ENCODE peak calls at places on chromosomes 3 and 15, in four cellular contexts. W is H1, M is GM12878, E is HepG2. T is an unnamed sample.

GRCh38 chr3:12986986-12987385 is 86.2 kb downstream of the IQSEC1 start:
- DNase-seq in M (no peak), E (no peak), W (no peak), T (no peak)

GRCh38 chr3:167887096-167887495 is 151.6 kb downstream of the SERPINI1 start:
- DNase-seq in M (no peak), W (no peak), E (peak; percentile 23), T (no peak)

GRCh38 chr15:43465105-43465504 is 27.9 kb downstream of the TP53BP1 start:
- DNase-seq in E (no peak), W (no peak), M (no peak), T (no peak)

GRCh38 chr3:112579232-112579631 is 17.4 kb downstream of the SLC35A5 start:
- DNase-seq in E (no peak), W (no peak), M (no peak), T (no peak)

GRCh38 chr15:60340207-60340921 is 57.4 kb downstream of the ANXA2 start:
- DNase-seq in E (peak; percentile 31), M (no peak), W (no peak), T (no peak)

GRCh38 chr15:44414001-44414400 is 13.4 kb upstream of the CTDSPL2 start:
- DNase-seq in E (no peak), M (no peak), W (no peak), T (no peak)

GRCh38 chr3:133527306-133527705 is 46.2 kb upstream of the CDV3 start:
- DNase-seq in M (no peak), W (no peak), E (no peak), T (no peak)

GRCh38 chr15:101542306-101543025 is 53.0 kb upstream of the PCSK6 start:
- DNase-seq in E (no peak), W (no peak), M (no peak), T (no peak)

GRCh38 chr3:75042941-75043340 is 428.5 kb upstream of the CNTN3 start:
- DNase-seq in M (no peak), E (no peak), W (peak; percentile 47), T (peak; percentile 30)

GRCh38 chr3:168249048-168249538 is 153.4 kb upstream of the GOLIM4 start:
- DNase-seq in M (no peak), W (no peak), E (no peak), T (no peak)

GRCh38 chr3:177286034-177286433 is 88.8 kb upstream of the TBL1XR1 start:
- DNase-seq in M (no peak), W (no peak), E (peak; percentile 91), T (no peak)

GRCh38 chr3:37907906-37908305 is 46.2 kb downstream of the CTDSPL start:
- DNase-seq in W (no peak), E (peak; percentile 95), M (peak; percentile 84), T (no peak)

GRCh38 chr15:44286814-44287555 is 1.5 kb upstream of the GOLM2 start:
- DNase-seq in W (no peak), M (no peak), E (no peak), T (no peak)

GRCh38 chr15:31824009-31824408 is 206.3 kb upstream of the CHRNA7 start:
- DNase-seq in E (no peak), W (no peak), M (no peak), T (no peak)

GRCh38 chr3:189766416-189766815 is 135.2 kb downstream of the TP63 start:
- DNase-seq in M (no peak), E (no peak), W (no peak), T (no peak)

GRCh38 chr3:126113733-126114132 is 29.8 kb upstream of the SLC41A3 start:
- DNase-seq in M (no peak), E (no peak), W (no peak), T (no peak)

GRCh38 chr3:46908294-46908985 is 30.9 kb downstream of the PTH1R start:
- DNase-seq in M (no peak), E (no peak), W (no peak), T (no peak)

GRCh38 chr15:38531509-38531908 is 33.1 kb downstream of the RASGRP1 start:
- DNase-seq in W (no peak), M (no peak), E (no peak), T (no peak)

DNA sequence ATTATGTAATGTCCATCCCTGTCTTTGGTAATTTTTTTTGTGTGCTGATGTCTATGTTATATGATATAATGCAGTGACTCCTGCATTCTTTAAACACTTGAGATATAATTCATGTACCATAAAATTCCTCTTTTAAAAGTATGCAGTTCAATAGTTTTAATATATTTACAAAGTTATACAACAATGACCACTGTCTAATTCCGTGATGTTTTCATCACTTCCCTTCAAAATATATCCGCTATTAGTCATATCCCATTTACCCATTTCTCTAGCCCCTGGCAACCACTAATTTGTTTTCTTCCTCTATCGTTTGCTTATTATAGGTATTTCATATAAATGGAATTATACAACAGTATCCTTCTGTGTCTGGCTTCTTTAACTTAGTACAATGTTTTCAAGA is 64.9 kb upstream of the SUCLG2 start:
- DNase-seq in E (no peak), M (no peak), W (no peak), T (no peak)
- TF ChIP-seq SUZ12 in E (no peak), M (no peak), W (no peak), T (no peak)

GRCh38 chr3:52238193-52238760 is 681 bp downstream of the TWF2 start:
- DNase-seq in E (peak; percentile 89), W (peak; percentile 59), M (no peak), T (no peak)

GRCh38 chr3:52237006-52237658 is 1.8 kb downstream of the TWF2 start:
- DNase-seq in E (no peak), W (peak; percentile 45), M (no peak), T (no peak)

GRCh38 chr3:52238761-52239701 is at the start of gene TWF2:
- DNase-seq in W (peak; percentile 87), E (peak; percentile 56), M (no peak), T (peak; percentile 63)

GRCh38 chr3:52236424-52236886 is 2.5 kb downstream of the TWF2 start:
- DNase-seq in M (no peak), W (peak; percentile 40), E (no peak), T (no peak)

DNA sequence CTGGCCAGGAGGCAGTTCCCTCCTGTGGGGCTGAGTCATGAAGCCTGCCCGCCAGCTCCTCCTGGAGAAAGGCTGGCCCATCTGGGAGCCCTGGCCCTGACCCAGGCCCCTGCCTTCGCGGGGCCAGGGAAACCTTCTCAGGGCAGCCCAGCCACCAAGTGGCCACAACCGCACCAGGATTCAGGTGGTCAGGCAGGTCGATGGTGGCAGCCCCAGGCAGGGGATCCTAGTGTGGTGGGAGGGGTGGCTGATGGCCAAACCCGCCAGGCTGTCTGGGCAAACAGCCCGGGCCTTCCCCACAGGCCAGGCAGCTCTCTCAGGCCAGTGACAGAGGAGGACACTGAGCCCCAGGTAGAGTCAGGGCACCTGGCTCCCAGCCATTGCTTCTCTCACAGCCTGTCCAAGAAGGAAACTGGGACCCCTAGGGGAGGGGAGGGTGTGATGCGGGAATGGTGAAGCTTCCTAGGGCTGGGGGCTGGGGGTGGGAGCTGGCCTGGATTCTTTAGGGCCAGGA is 1.2 kb downstream of the TWF2 start:
- DNase-seq in M (no peak), W (peak; percentile 63), E (no peak), T (no peak)
- H3K4me1 ChIP-seq in M (peaks cover 33% of the 10 kb centered on the region), W (peaks cover 42% of the 10 kb centered on the region), E (peaks cover 47% of the 10 kb centered on the region), T (peaks cover 21% of the 10 kb centered on the region)

GRCh38 chr3:71707600-71707999 is 17.6 kb downstream of the EIF4E3 start:
- DNase-seq in W (no peak), E (no peak), M (no peak), T (no peak)

GRCh38 chr3:71709908-71710511 is 15.2 kb downstream of the EIF4E3 start:
- DNase-seq in E (no peak), W (no peak), M (no peak), T (no peak)

GRCh38 chr3:71713041-71713440 is 12.2 kb downstream of the EIF4E3 start:
- DNase-seq in W (no peak), E (no peak), M (no peak), T (no peak)

GRCh38 chr3:71708478-71709098 is 16.6 kb downstream of the EIF4E3 start:
- DNase-seq in W (no peak), M (no peak), E (no peak), T (no peak)

DNA sequence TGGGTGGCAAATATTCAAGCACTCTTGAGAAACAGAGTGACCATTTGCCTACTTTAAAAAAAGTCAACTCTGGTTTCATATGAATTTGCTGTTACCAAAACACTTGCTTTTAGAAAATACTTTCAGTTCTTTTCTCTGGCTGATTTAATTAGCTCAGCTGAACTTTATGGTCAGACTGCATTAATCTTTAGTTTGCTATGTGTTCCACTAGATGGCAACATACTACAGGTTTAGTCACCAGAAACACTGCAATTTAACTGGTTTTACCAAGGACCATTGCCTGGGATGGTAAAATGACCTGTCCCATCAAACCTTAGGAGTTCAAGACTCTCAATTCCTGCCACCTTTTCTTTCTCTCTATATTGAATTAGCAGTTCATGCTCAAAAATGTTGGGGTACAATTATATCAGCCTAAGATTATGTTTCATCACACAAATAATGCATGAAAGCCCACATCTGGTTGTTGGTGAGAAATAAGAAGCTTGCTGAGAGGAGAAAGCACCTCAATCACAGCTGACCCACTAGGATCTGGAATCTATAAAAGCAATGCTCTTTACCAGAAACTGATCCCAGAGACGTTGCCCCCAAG is 14.2 kb downstream of the EIF4E3 start:
- DNase-seq in W (no peak), M (peak; percentile 21), E (peak; percentile 29), T (no peak)
- TF ChIP-seq SUZ12 in W (no peak), M (no peak), E (no peak), T (no peak)

DNA sequence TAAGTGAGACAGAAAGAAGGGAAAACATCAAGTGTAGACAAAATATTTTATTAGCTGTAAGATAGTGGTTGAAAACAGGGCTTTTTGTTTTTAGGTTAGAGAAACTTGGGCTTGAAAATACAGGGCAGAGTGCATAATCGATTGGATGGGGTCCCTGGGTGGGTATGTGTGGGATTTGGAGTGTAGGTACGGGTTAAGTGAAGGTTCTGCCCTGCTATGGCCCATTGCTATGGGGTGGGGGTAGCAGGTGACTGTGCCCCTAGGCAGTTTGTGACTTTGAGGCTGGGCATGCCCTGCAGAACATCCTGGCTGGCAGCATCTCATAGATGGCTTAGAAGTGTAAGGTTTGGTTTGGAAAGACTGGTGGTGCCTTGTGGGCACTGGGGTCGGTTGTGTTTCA is 3.7 kb upstream of the FAM131A start:
- DNase-seq in M (no peak), W (no peak), E (no peak), T (no peak)
- H3K4me1 ChIP-seq in M (peaks cover 8% of the 10 kb centered on the region), W (peaks cover 22% of the 10 kb centered on the region), E (peaks cover 18% of the 10 kb centered on the region), T (peaks cover 11% of the 10 kb centered on the region)

GRCh38 chr15:50506121-50506520 is 40.3 kb downstream of the USP50 start:
- DNase-seq in W (peak; percentile 62), M (no peak), E (peak; percentile 7), T (peak; percentile 3)
- TF ChIP-seq SUZ12 in W (no peak), M (no peak), E (no peak), T (no peak)

DNA sequence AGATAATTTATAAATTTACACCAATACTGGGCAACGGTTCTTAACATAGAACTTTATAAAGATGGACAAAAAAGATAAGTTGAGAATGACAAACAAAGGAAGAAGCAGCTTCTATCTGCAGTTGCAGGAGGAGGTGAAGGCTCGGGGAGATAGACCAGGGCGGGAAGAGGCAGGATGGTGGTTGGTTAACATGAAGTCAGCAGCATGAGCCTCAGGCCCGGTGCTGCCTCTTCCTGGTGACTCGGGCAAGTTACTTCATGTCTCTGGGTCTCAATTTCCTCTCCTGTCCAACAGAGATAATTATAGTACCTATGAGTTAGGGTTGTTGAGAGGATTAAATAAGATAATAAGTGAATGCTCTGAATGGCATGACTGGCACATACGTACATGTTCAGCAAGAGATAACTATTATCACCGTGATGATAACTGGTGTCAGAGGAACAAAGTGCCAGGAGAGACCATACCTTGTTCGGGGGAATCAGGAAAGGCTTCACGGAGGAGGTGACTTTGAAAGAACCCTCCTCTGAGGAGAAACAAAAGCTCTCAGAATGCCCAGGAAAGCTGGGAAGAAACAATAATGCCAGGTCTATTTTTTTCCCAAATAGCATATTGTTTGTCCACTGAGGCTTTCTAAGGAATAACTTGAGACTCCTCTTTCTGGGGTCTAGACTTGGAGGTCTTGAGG is 4.4 kb downstream of the PAK6 start:
- DNase-seq in W (no peak), E (no peak), M (no peak), T (no peak)
- H3K4me1 ChIP-seq in W (peaks cover 27% of the 10 kb centered on the region), E (peaks cover 35% of the 10 kb centered on the region), M (peaks cover 4% of the 10 kb centered on the region), T (peaks cover 11% of the 10 kb centered on the region)

T was measured in NT2/D1.